ENCODE peak calls at places on chromosomes 3 and 15, in five cellular contexts. One of them, this sample, is unnamed.

GRCh38 chr15:86555939-86556725 is 476.5 kb downstream of the AGBL1 start:
- DNase-seq in GM04503: no peak
- DNase-seq in GM12892: no peak
- DNase-seq in activated CD4-positive, alpha-beta T cell treated with anti-CD3 and anti-CD28 coated beads, Interleukin-2, amount 50 U/mL, for 1 hour: no peak
- DNase-seq in stimulated activated CD8-positive, alpha-beta memory T cell treated with anti-CD3 and anti-CD28 coated beads, Interleukin-7, amount 100 ng/mL, for 48 hours: no peak
- DNase-seq in this sample: no peak

GRCh38 chr3:146058241-146058640 is 102.7 kb downstream of the PLOD2 start:
- DNase-seq in activated CD4-positive, alpha-beta T cell treated with anti-CD3 and anti-CD28 coated beads, Interleukin-2, amount 50 U/mL, for 1 hour: no peak
- DNase-seq in stimulated activated CD8-positive, alpha-beta memory T cell treated with anti-CD3 and anti-CD28 coated beads, Interleukin-7, amount 100 ng/mL, for 48 hours: no peak
- DNase-seq in GM04503: no peak
- DNase-seq in GM12892: no peak
- DNase-seq in this sample: no peak

GRCh38 chr15:59686389-59686788 is 2.7 kb downstream of the BNIP2 start:
- DNase-seq in activated CD4-positive, alpha-beta T cell treated with anti-CD3 and anti-CD28 coated beads, Interleukin-2, amount 50 U/mL, for 1 hour: no peak
- DNase-seq in GM04503: no peak
- DNase-seq in GM12892: peak; percentile 22
- DNase-seq in stimulated activated CD8-positive, alpha-beta memory T cell treated with anti-CD3 and anti-CD28 coated beads, Interleukin-7, amount 100 ng/mL, for 48 hours: no peak
- DNase-seq in this sample: no peak

GRCh38 chr15:50865515-50866370 is 42.7 kb upstream of the AP4E1 start:
- DNase-seq in stimulated activated CD8-positive, alpha-beta memory T cell treated with anti-CD3 and anti-CD28 coated beads, Interleukin-7, amount 100 ng/mL, for 48 hours: no peak
- DNase-seq in GM12892: no peak
- DNase-seq in activated CD4-positive, alpha-beta T cell treated with anti-CD3 and anti-CD28 coated beads, Interleukin-2, amount 50 U/mL, for 1 hour: no peak
- DNase-seq in GM04503: no peak
- DNase-seq in this sample: no peak

GRCh38 chr3:184786271-184787010 is 25.5 kb upstream of the VPS8 start:
- DNase-seq in activated CD4-positive, alpha-beta T cell treated with anti-CD3 and anti-CD28 coated beads, Interleukin-2, amount 50 U/mL, for 1 hour: no peak
- DNase-seq in stimulated activated CD8-positive, alpha-beta memory T cell treated with anti-CD3 and anti-CD28 coated beads, Interleukin-7, amount 100 ng/mL, for 48 hours: no peak
- DNase-seq in GM04503: peak; percentile 86
- DNase-seq in GM12892: no peak
- DNase-seq in this sample: no peak

GRCh38 chr15:61715082-61715481 is 345.2 kb downstream of the VPS13C start:
- DNase-seq in activated CD4-positive, alpha-beta T cell treated with anti-CD3 and anti-CD28 coated beads, Interleukin-2, amount 50 U/mL, for 1 hour: no peak
- DNase-seq in GM12892: no peak
- DNase-seq in GM04503: no peak
- DNase-seq in stimulated activated CD8-positive, alpha-beta memory T cell treated with anti-CD3 and anti-CD28 coated beads, Interleukin-7, amount 100 ng/mL, for 48 hours: no peak
- DNase-seq in this sample: no peak

GRCh38 chr3:186217820-186218164 is 108.9 kb upstream of the ETV5 start:
- DNase-seq in GM12892: peak; percentile 58
- DNase-seq in stimulated activated CD8-positive, alpha-beta memory T cell treated with anti-CD3 and anti-CD28 coated beads, Interleukin-7, amount 100 ng/mL, for 48 hours: no peak
- DNase-seq in activated CD4-positive, alpha-beta T cell treated with anti-CD3 and anti-CD28 coated beads, Interleukin-2, amount 50 U/mL, for 1 hour: no peak
- DNase-seq in GM04503: no peak
- DNase-seq in this sample: no peak

GRCh38 chr3:186732169-186732766 is 15.1 kb downstream of the KNG1 start:
- DNase-seq in activated CD4-positive, alpha-beta T cell treated with anti-CD3 and anti-CD28 coated beads, Interleukin-2, amount 50 U/mL, for 1 hour: no peak
- DNase-seq in GM12892: no peak
- DNase-seq in GM04503: no peak
- DNase-seq in stimulated activated CD8-positive, alpha-beta memory T cell treated with anti-CD3 and anti-CD28 coated beads, Interleukin-7, amount 100 ng/mL, for 48 hours: no peak
- DNase-seq in this sample: no peak

GRCh38 chr15:25090073-25090733 is 135.4 kb downstream of the SNRPN start:
- DNase-seq in GM12892: no peak
- DNase-seq in activated CD4-positive, alpha-beta T cell treated with anti-CD3 and anti-CD28 coated beads, Interleukin-2, amount 50 U/mL, for 1 hour: no peak
- DNase-seq in stimulated activated CD8-positive, alpha-beta memory T cell treated with anti-CD3 and anti-CD28 coated beads, Interleukin-7, amount 100 ng/mL, for 48 hours: no peak
- DNase-seq in GM04503: no peak
- DNase-seq in this sample: no peak

GRCh38 chr3:150270883-150271577 is 137.1 kb upstream of the TSC22D2 start:
- DNase-seq in GM04503: no peak
- DNase-seq in activated CD4-positive, alpha-beta T cell treated with anti-CD3 and anti-CD28 coated beads, Interleukin-2, amount 50 U/mL, for 1 hour: no peak
- DNase-seq in stimulated activated CD8-positive, alpha-beta memory T cell treated with anti-CD3 and anti-CD28 coated beads, Interleukin-7, amount 100 ng/mL, for 48 hours: no peak
- DNase-seq in GM12892: no peak
- DNase-seq in this sample: no peak

GRCh38 chr15:74827632-74828031 is 1.2 kb downstream of the CPLX3 start:
- DNase-seq in GM04503: no peak
- DNase-seq in activated CD4-positive, alpha-beta T cell treated with anti-CD3 and anti-CD28 coated beads, Interleukin-2, amount 50 U/mL, for 1 hour: no peak
- DNase-seq in GM12892: no peak
- DNase-seq in stimulated activated CD8-positive, alpha-beta memory T cell treated with anti-CD3 and anti-CD28 coated beads, Interleukin-7, amount 100 ng/mL, for 48 hours: no peak
- DNase-seq in this sample: no peak

GRCh38 chr15:22887157-22887951 is 48.9 kb downstream of the NIPA2 start:
- DNase-seq in GM04503: peak; percentile 49
- DNase-seq in GM12892: no peak
- DNase-seq in activated CD4-positive, alpha-beta T cell treated with anti-CD3 and anti-CD28 coated beads, Interleukin-2, amount 50 U/mL, for 1 hour: no peak
- DNase-seq in stimulated activated CD8-positive, alpha-beta memory T cell treated with anti-CD3 and anti-CD28 coated beads, Interleukin-7, amount 100 ng/mL, for 48 hours: no peak
- DNase-seq in this sample: peak; percentile 42

GRCh38 chr15:83092309-83092976 is 15.0 kb upstream of the TM6SF1 start:
- DNase-seq in activated CD4-positive, alpha-beta T cell treated with anti-CD3 and anti-CD28 coated beads, Interleukin-2, amount 50 U/mL, for 1 hour: no peak
- DNase-seq in GM12892: no peak
- DNase-seq in GM04503: no peak
- DNase-seq in stimulated activated CD8-positive, alpha-beta memory T cell treated with anti-CD3 and anti-CD28 coated beads, Interleukin-7, amount 100 ng/mL, for 48 hours: no peak
- DNase-seq in this sample: peak; percentile 57

GRCh38 chr15:53072077-53072476 is 281.9 kb upstream of the ONECUT1 start:
- DNase-seq in stimulated activated CD8-positive, alpha-beta memory T cell treated with anti-CD3 and anti-CD28 coated beads, Interleukin-7, amount 100 ng/mL, for 48 hours: no peak
- DNase-seq in GM12892: no peak
- DNase-seq in activated CD4-positive, alpha-beta T cell treated with anti-CD3 and anti-CD28 coated beads, Interleukin-2, amount 50 U/mL, for 1 hour: no peak
- DNase-seq in GM04503: no peak
- DNase-seq in this sample: peak; percentile 9

GRCh38 chr3:119570229-119570628 is 9.1 kb upstream of the ADPRH start:
- DNase-seq in GM12892: no peak
- DNase-seq in activated CD4-positive, alpha-beta T cell treated with anti-CD3 and anti-CD28 coated beads, Interleukin-2, amount 50 U/mL, for 1 hour: no peak
- DNase-seq in stimulated activated CD8-positive, alpha-beta memory T cell treated with anti-CD3 and anti-CD28 coated beads, Interleukin-7, amount 100 ng/mL, for 48 hours: no peak
- DNase-seq in GM04503: no peak
- DNase-seq in this sample: no peak

GRCh38 chr3:45547764-45548683 is 46.5 kb upstream of the LIMD1 start:
- DNase-seq in GM04503: peak; percentile 67
- DNase-seq in GM12892: no peak
- DNase-seq in stimulated activated CD8-positive, alpha-beta memory T cell treated with anti-CD3 and anti-CD28 coated beads, Interleukin-7, amount 100 ng/mL, for 48 hours: no peak
- DNase-seq in activated CD4-positive, alpha-beta T cell treated with anti-CD3 and anti-CD28 coated beads, Interleukin-2, amount 50 U/mL, for 1 hour: no peak
- DNase-seq in this sample: no peak

GRCh38 chr15:33320017-33320416 is 9.2 kb downstream of the RYR3 start:
- DNase-seq in stimulated activated CD8-positive, alpha-beta memory T cell treated with anti-CD3 and anti-CD28 coated beads, Interleukin-7, amount 100 ng/mL, for 48 hours: no peak
- DNase-seq in activated CD4-positive, alpha-beta T cell treated with anti-CD3 and anti-CD28 coated beads, Interleukin-2, amount 50 U/mL, for 1 hour: no peak
- DNase-seq in GM12892: no peak
- DNase-seq in GM04503: no peak
- DNase-seq in this sample: no peak

GRCh38 chr3:53821631-53822068 is 24.6 kb downstream of the CHDH start:
- DNase-seq in GM04503: no peak
- DNase-seq in stimulated activated CD8-positive, alpha-beta memory T cell treated with anti-CD3 and anti-CD28 coated beads, Interleukin-7, amount 100 ng/mL, for 48 hours: no peak
- DNase-seq in GM12892: no peak
- DNase-seq in activated CD4-positive, alpha-beta T cell treated with anti-CD3 and anti-CD28 coated beads, Interleukin-2, amount 50 U/mL, for 1 hour: no peak
- DNase-seq in this sample: no peak

GRCh38 chr3:150271578-150271930 is 136.5 kb upstream of the TSC22D2 start:
- DNase-seq in GM04503: no peak
- DNase-seq in GM12892: no peak
- DNase-seq in stimulated activated CD8-positive, alpha-beta memory T cell treated with anti-CD3 and anti-CD28 coated beads, Interleukin-7, amount 100 ng/mL, for 48 hours: no peak
- DNase-seq in activated CD4-positive, alpha-beta T cell treated with anti-CD3 and anti-CD28 coated beads, Interleukin-2, amount 50 U/mL, for 1 hour: no peak
- DNase-seq in this sample: no peak

GRCh38 chr3:69120879-69121464 is 1.4 kb downstream of the LMOD3 start:
- DNase-seq in GM12892: peak; percentile 16
- DNase-seq in activated CD4-positive, alpha-beta T cell treated with anti-CD3 and anti-CD28 coated beads, Interleukin-2, amount 50 U/mL, for 1 hour: peak; percentile 78
- DNase-seq in GM04503: no peak
- DNase-seq in stimulated activated CD8-positive, alpha-beta memory T cell treated with anti-CD3 and anti-CD28 coated beads, Interleukin-7, amount 100 ng/mL, for 48 hours: peak; percentile 42
- DNase-seq in this sample: peak; percentile 81

GRCh38 chr3:193240850-193241706 is at the start of gene PLAAT1:
- DNase-seq in GM04503: no peak
- DNase-seq in activated CD4-positive, alpha-beta T cell treated with anti-CD3 and anti-CD28 coated beads, Interleukin-2, amount 50 U/mL, for 1 hour: no peak
- DNase-seq in stimulated activated CD8-positive, alpha-beta memory T cell treated with anti-CD3 and anti-CD28 coated beads, Interleukin-7, amount 100 ng/mL, for 48 hours: no peak
- DNase-seq in GM12892: peak; percentile 36
- DNase-seq in this sample: peak; percentile 76

GRCh38 chr15:78302579-78302978 is 3.2 kb upstream of the SKIC8 start:
- DNase-seq in GM04503: peak; percentile 94
- DNase-seq in stimulated activated CD8-positive, alpha-beta memory T cell treated with anti-CD3 and anti-CD28 coated beads, Interleukin-7, amount 100 ng/mL, for 48 hours: no peak
- DNase-seq in activated CD4-positive, alpha-beta T cell treated with anti-CD3 and anti-CD28 coated beads, Interleukin-2, amount 50 U/mL, for 1 hour: no peak
- DNase-seq in GM12892: no peak
- DNase-seq in this sample: no peak

GRCh38 chr15:58447244-58448010 is 15.6 kb downstream of the LIPC start:
- DNase-seq in stimulated activated CD8-positive, alpha-beta memory T cell treated with anti-CD3 and anti-CD28 coated beads, Interleukin-7, amount 100 ng/mL, for 48 hours: no peak
- DNase-seq in GM04503: peak; percentile 65
- DNase-seq in activated CD4-positive, alpha-beta T cell treated with anti-CD3 and anti-CD28 coated beads, Interleukin-2, amount 50 U/mL, for 1 hour: no peak
- DNase-seq in GM12892: no peak
- DNase-seq in this sample: peak; percentile 93

GRCh38 chr15:56244237-56244810 is 645 bp upstream of the RFX7 start:
- DNase-seq in GM12892: peak; percentile 25
- DNase-seq in activated CD4-positive, alpha-beta T cell treated with anti-CD3 and anti-CD28 coated beads, Interleukin-2, amount 50 U/mL, for 1 hour: no peak
- DNase-seq in stimulated activated CD8-positive, alpha-beta memory T cell treated with anti-CD3 and anti-CD28 coated beads, Interleukin-7, amount 100 ng/mL, for 48 hours: no peak
- DNase-seq in GM04503: no peak
- DNase-seq in this sample: peak; percentile 82

GRCh38 chr15:71559098-71559497 is 251.3 kb upstream of the NR2E3 start:
- DNase-seq in activated CD4-positive, alpha-beta T cell treated with anti-CD3 and anti-CD28 coated beads, Interleukin-2, amount 50 U/mL, for 1 hour: no peak
- DNase-seq in GM12892: no peak
- DNase-seq in GM04503: peak; percentile 55
- DNase-seq in stimulated activated CD8-positive, alpha-beta memory T cell treated with anti-CD3 and anti-CD28 coated beads, Interleukin-7, amount 100 ng/mL, for 48 hours: no peak
- DNase-seq in this sample: peak; percentile 44

GRCh38 chr15:76533060-76533955 is 196.7 kb downstream of the ISL2 start:
- DNase-seq in GM12892: no peak
- DNase-seq in activated CD4-positive, alpha-beta T cell treated with anti-CD3 and anti-CD28 coated beads, Interleukin-2, amount 50 U/mL, for 1 hour: no peak
- DNase-seq in GM04503: no peak
- DNase-seq in stimulated activated CD8-positive, alpha-beta memory T cell treated with anti-CD3 and anti-CD28 coated beads, Interleukin-7, amount 100 ng/mL, for 48 hours: no peak
- DNase-seq in this sample: peak; percentile 20